ENCODE peak calls at places on chromosomes 11 and 22, in ten cellular contexts. One of them, this sample, is unnamed.

GRCh38 chr11:47057374-47057773 is 119.3 kb downstream of the ARFGAP2 start:
- DNase-seq in GM23248: peak
- DNase-seq in T-helper 9 cell: no peak
- DNase-seq in amniotic epithelial cell: peak
- DNase-seq in NCI-H1092: no peak
- DNase-seq in pons: no peak
- DNase-seq in NCI-H1417: no peak
- DNase-seq in HCT116: no peak
- DNase-seq in NCI-H524: no peak
- DNase-seq in occipital lobe: no peak
- DNase-seq in this sample: no peak

GRCh38 chr11:62687508-62688396 is 1.6 kb downstream of the LRRN4CL start:
- DNase-seq in GM23248: no peak
- DNase-seq in T-helper 9 cell: no peak
- DNase-seq in amniotic epithelial cell: no peak
- DNase-seq in NCI-H1092: no peak
- DNase-seq in pons: no peak
- DNase-seq in NCI-H1417: no peak
- DNase-seq in HCT116: no peak
- DNase-seq in NCI-H524: no peak
- DNase-seq in occipital lobe: no peak
- DNase-seq in this sample: no peak

GRCh38 chr11:494761-495536 is 12.1 kb downstream of the RNH1 start:
- DNase-seq in GM23248: no peak
- DNase-seq in T-helper 9 cell: no peak
- DNase-seq in amniotic epithelial cell: no peak
- DNase-seq in NCI-H1092: no peak
- DNase-seq in pons: peak
- DNase-seq in NCI-H1417: no peak
- DNase-seq in HCT116: no peak
- DNase-seq in NCI-H524: peak
- DNase-seq in occipital lobe: peak
- DNase-seq in this sample: no peak

GRCh38 chr22:34255042-34255441 is 334.8 kb upstream of the LARGE1 start:
- DNase-seq in GM23248: no peak
- DNase-seq in T-helper 9 cell: no peak
- DNase-seq in amniotic epithelial cell: no peak
- DNase-seq in NCI-H1092: no peak
- DNase-seq in pons: no peak
- DNase-seq in NCI-H1417: no peak
- DNase-seq in HCT116: no peak
- DNase-seq in NCI-H524: no peak
- DNase-seq in occipital lobe: no peak
- DNase-seq in this sample: no peak

GRCh38 chr22:36644333-36644757 is 59.2 kb downstream of the CACNG2 start:
- DNase-seq in GM23248: peak
- DNase-seq in T-helper 9 cell: no peak
- DNase-seq in amniotic epithelial cell: peak
- DNase-seq in NCI-H1092: no peak
- DNase-seq in pons: peak
- DNase-seq in NCI-H1417: no peak
- DNase-seq in HCT116: peak
- DNase-seq in NCI-H524: no peak
- DNase-seq in occipital lobe: no peak
- DNase-seq in this sample: peak

GRCh38 chr11:128194226-128194625 is 393.1 kb downstream of the ETS1 start:
- DNase-seq in GM23248: no peak
- DNase-seq in T-helper 9 cell: no peak
- DNase-seq in amniotic epithelial cell: no peak
- DNase-seq in NCI-H1092: no peak
- DNase-seq in pons: no peak
- DNase-seq in NCI-H1417: no peak
- DNase-seq in HCT116: no peak
- DNase-seq in NCI-H524: no peak
- DNase-seq in occipital lobe: no peak
- DNase-seq in this sample: no peak

GRCh38 chr11:16881766-16882165 is 132.4 kb downstream of the PLEKHA7 start:
- DNase-seq in GM23248: no peak
- DNase-seq in T-helper 9 cell: no peak
- DNase-seq in amniotic epithelial cell: no peak
- DNase-seq in NCI-H1092: no peak
- DNase-seq in pons: no peak
- DNase-seq in NCI-H1417: no peak
- DNase-seq in HCT116: no peak
- DNase-seq in NCI-H524: no peak
- DNase-seq in occipital lobe: no peak
- DNase-seq in this sample: no peak

GRCh38 chr22:21964918-21965484 is 12.4 kb upstream of the PPM1F start:
- DNase-seq in GM23248: no peak
- DNase-seq in T-helper 9 cell: no peak
- DNase-seq in amniotic epithelial cell: no peak
- DNase-seq in NCI-H1092: no peak
- DNase-seq in pons: no peak
- DNase-seq in NCI-H1417: no peak
- DNase-seq in HCT116: no peak
- DNase-seq in NCI-H524: no peak
- DNase-seq in occipital lobe: no peak
- DNase-seq in this sample: no peak

GRCh38 chr11:23644443-23644842 is 784.2 kb upstream of the CCDC179 start:
- DNase-seq in GM23248: no peak
- DNase-seq in T-helper 9 cell: no peak
- DNase-seq in amniotic epithelial cell: no peak
- DNase-seq in NCI-H1092: no peak
- DNase-seq in pons: no peak
- DNase-seq in NCI-H1417: no peak
- DNase-seq in HCT116: no peak
- DNase-seq in NCI-H524: no peak
- DNase-seq in occipital lobe: no peak
- DNase-seq in this sample: no peak

GRCh38 chr11:1234054-1234720 is 11.3 kb downstream of the MUC5B start:
- DNase-seq in GM23248: no peak
- DNase-seq in T-helper 9 cell: no peak
- DNase-seq in amniotic epithelial cell: no peak
- DNase-seq in NCI-H1092: no peak
- DNase-seq in pons: no peak
- DNase-seq in NCI-H1417: no peak
- DNase-seq in HCT116: no peak
- DNase-seq in NCI-H524: no peak
- DNase-seq in occipital lobe: no peak
- DNase-seq in this sample: no peak

GRCh38 chr11:73402834-73403185 is 26.6 kb downstream of the RELT start:
- DNase-seq in GM23248: peak
- DNase-seq in T-helper 9 cell: no peak
- DNase-seq in amniotic epithelial cell: no peak
- DNase-seq in NCI-H1092: no peak
- DNase-seq in pons: no peak
- DNase-seq in NCI-H1417: no peak
- DNase-seq in HCT116: no peak
- DNase-seq in NCI-H524: peak
- DNase-seq in occipital lobe: no peak
- DNase-seq in this sample: no peak

GRCh38 chr11:61700221-61700620 is 20.0 kb downstream of the DAGLA start:
- DNase-seq in GM23248: peak
- DNase-seq in T-helper 9 cell: no peak
- DNase-seq in amniotic epithelial cell: peak
- DNase-seq in NCI-H1092: no peak
- DNase-seq in pons: no peak
- DNase-seq in NCI-H1417: peak
- DNase-seq in HCT116: peak
- DNase-seq in NCI-H524: no peak
- DNase-seq in occipital lobe: no peak
- DNase-seq in this sample: no peak

GRCh38 chr22:40638261-40638660 is 1.7 kb upstream of the MRTFA start:
- DNase-seq in GM23248: no peak
- DNase-seq in T-helper 9 cell: no peak
- DNase-seq in amniotic epithelial cell: no peak
- DNase-seq in NCI-H1092: no peak
- DNase-seq in pons: no peak
- DNase-seq in NCI-H1417: no peak
- DNase-seq in HCT116: no peak
- DNase-seq in NCI-H524: no peak
- DNase-seq in occipital lobe: no peak
- DNase-seq in this sample: no peak

GRCh38 chr11:87007938-87008337 is 29.8 kb upstream of the TMEM135 start:
- DNase-seq in GM23248: peak
- DNase-seq in T-helper 9 cell: no peak
- DNase-seq in amniotic epithelial cell: peak
- DNase-seq in NCI-H1092: no peak
- DNase-seq in pons: no peak
- DNase-seq in NCI-H1417: no peak
- DNase-seq in HCT116: no peak
- DNase-seq in NCI-H524: no peak
- DNase-seq in occipital lobe: no peak
- DNase-seq in this sample: no peak

GRCh38 chr11:3808846-3809623 is 675 bp downstream of the PGAP2 start:
- DNase-seq in GM23248: peak
- DNase-seq in T-helper 9 cell: peak
- DNase-seq in amniotic epithelial cell: peak
- DNase-seq in NCI-H1092: peak
- DNase-seq in pons: no peak
- DNase-seq in NCI-H1417: peak
- DNase-seq in HCT116: peak
- DNase-seq in NCI-H524: peak
- DNase-seq in occipital lobe: no peak
- DNase-seq in this sample: peak

GRCh38 chr11:104057908-104058307 is 21.5 kb downstream of the DDI1 start:
- DNase-seq in GM23248: no peak
- DNase-seq in T-helper 9 cell: no peak
- DNase-seq in amniotic epithelial cell: no peak
- DNase-seq in NCI-H1092: no peak
- DNase-seq in pons: no peak
- DNase-seq in NCI-H1417: no peak
- DNase-seq in HCT116: no peak
- DNase-seq in NCI-H524: no peak
- DNase-seq in occipital lobe: no peak
- DNase-seq in this sample: no peak

GRCh38 chr22:29635734-29636357 is 32.4 kb downstream of the NF2 start:
- DNase-seq in GM23248: peak
- DNase-seq in T-helper 9 cell: no peak
- DNase-seq in amniotic epithelial cell: peak
- DNase-seq in NCI-H1092: peak
- DNase-seq in pons: peak
- DNase-seq in NCI-H1417: peak
- DNase-seq in HCT116: peak
- DNase-seq in NCI-H524: peak
- DNase-seq in occipital lobe: no peak
- DNase-seq in this sample: no peak

GRCh38 chr11:131036544-131036943 is 120.3 kb upstream of the SNX19 start:
- DNase-seq in GM23248: no peak
- DNase-seq in T-helper 9 cell: no peak
- DNase-seq in amniotic epithelial cell: no peak
- DNase-seq in NCI-H1092: no peak
- DNase-seq in pons: no peak
- DNase-seq in NCI-H1417: peak
- DNase-seq in HCT116: no peak
- DNase-seq in NCI-H524: no peak
- DNase-seq in occipital lobe: no peak
- DNase-seq in this sample: no peak

GRCh38 chr11:47848636-47849155 is 546 bp upstream of the NUP160 start:
- DNase-seq in GM23248: peak
- DNase-seq in T-helper 9 cell: no peak
- DNase-seq in amniotic epithelial cell: no peak
- DNase-seq in NCI-H1092: no peak
- DNase-seq in pons: peak
- DNase-seq in NCI-H1417: no peak
- DNase-seq in HCT116: no peak
- DNase-seq in NCI-H524: no peak
- DNase-seq in occipital lobe: no peak
- DNase-seq in this sample: no peak

GRCh38 chr11:99320769-99321290 is 300.1 kb downstream of the CNTN5 start:
- DNase-seq in GM23248: peak
- DNase-seq in T-helper 9 cell: no peak
- DNase-seq in amniotic epithelial cell: no peak
- DNase-seq in NCI-H1092: no peak
- DNase-seq in pons: no peak
- DNase-seq in NCI-H1417: no peak
- DNase-seq in HCT116: no peak
- DNase-seq in NCI-H524: no peak
- DNase-seq in occipital lobe: no peak
- DNase-seq in this sample: no peak

GRCh38 chr11:71955898-71956456 is 27.1 kb downstream of the RNF121 start:
- DNase-seq in GM23248: no peak
- DNase-seq in T-helper 9 cell: no peak
- DNase-seq in amniotic epithelial cell: no peak
- DNase-seq in NCI-H1092: no peak
- DNase-seq in pons: no peak
- DNase-seq in NCI-H1417: no peak
- DNase-seq in HCT116: no peak
- DNase-seq in NCI-H524: no peak
- DNase-seq in occipital lobe: no peak
- DNase-seq in this sample: no peak

GRCh38 chr22:50483977-50484853 is 2.4 kb upstream of the MIOX start:
- DNase-seq in GM23248: no peak
- DNase-seq in T-helper 9 cell: no peak
- DNase-seq in amniotic epithelial cell: no peak
- DNase-seq in NCI-H1092: no peak
- DNase-seq in pons: no peak
- DNase-seq in NCI-H1417: no peak
- DNase-seq in HCT116: no peak
- DNase-seq in NCI-H524: no peak
- DNase-seq in occipital lobe: no peak
- DNase-seq in this sample: no peak

GRCh38 chr11:101840720-101841119 is 74.1 kb upstream of the CEP126 start:
- DNase-seq in GM23248: no peak
- DNase-seq in T-helper 9 cell: no peak
- DNase-seq in amniotic epithelial cell: peak
- DNase-seq in NCI-H1092: no peak
- DNase-seq in pons: no peak
- DNase-seq in NCI-H1417: no peak
- DNase-seq in HCT116: no peak
- DNase-seq in NCI-H524: no peak
- DNase-seq in occipital lobe: no peak
- DNase-seq in this sample: no peak

GRCh38 chr22:38129021-38129420 is 18.5 kb upstream of the BAIAP2L2 start:
- DNase-seq in GM23248: no peak
- DNase-seq in T-helper 9 cell: no peak
- DNase-seq in amniotic epithelial cell: no peak
- DNase-seq in NCI-H1092: no peak
- DNase-seq in pons: no peak
- DNase-seq in NCI-H1417: no peak
- DNase-seq in HCT116: no peak
- DNase-seq in NCI-H524: no peak
- DNase-seq in occipital lobe: no peak
- DNase-seq in this sample: no peak

GRCh38 chr11:72808415-72808814 is 5.8 kb upstream of the ATG16L2 start:
- DNase-seq in GM23248: peak
- DNase-seq in T-helper 9 cell: no peak
- DNase-seq in amniotic epithelial cell: peak
- DNase-seq in NCI-H1092: no peak
- DNase-seq in pons: no peak
- DNase-seq in NCI-H1417: no peak
- DNase-seq in HCT116: no peak
- DNase-seq in NCI-H524: no peak
- DNase-seq in occipital lobe: no peak
- DNase-seq in this sample: no peak

GRCh38 chr11:112024778-112025678 is at the start of gene DLAT:
- DNase-seq in GM23248: peak
- DNase-seq in T-helper 9 cell: peak
- DNase-seq in amniotic epithelial cell: peak
- DNase-seq in NCI-H1092: peak
- DNase-seq in pons: peak
- DNase-seq in NCI-H1417: peak
- DNase-seq in HCT116: peak
- DNase-seq in NCI-H524: peak
- DNase-seq in occipital lobe: peak
- DNase-seq in this sample: peak

GRCh38 chr11:70558651-70559050 is 160.3 kb downstream of the CTTN start:
- DNase-seq in GM23248: no peak
- DNase-seq in T-helper 9 cell: no peak
- DNase-seq in amniotic epithelial cell: no peak
- DNase-seq in NCI-H1092: no peak
- DNase-seq in pons: no peak
- DNase-seq in NCI-H1417: no peak
- DNase-seq in HCT116: no peak
- DNase-seq in NCI-H524: no peak
- DNase-seq in occipital lobe: no peak
- DNase-seq in this sample: no peak

GRCh38 chr11:71580057-71581003 is 2.3 kb downstream of the KRTAP5-11 start:
- DNase-seq in GM23248: peak
- DNase-seq in T-helper 9 cell: no peak
- DNase-seq in amniotic epithelial cell: peak
- DNase-seq in NCI-H1092: peak
- DNase-seq in pons: peak
- DNase-seq in NCI-H1417: peak
- DNase-seq in HCT116: peak
- DNase-seq in NCI-H524: peak
- DNase-seq in occipital lobe: peak
- DNase-seq in this sample: no peak